ENCODE peak calls at places on chromosomes 7 and 10, in ten cellular contexts. One of them, this sample, is unnamed.
A peak's percentile ranks its signal among the peaks of the same experiment; 100 is the strongest.

GRCh38 chr7:96728139-96728538 is 18.5 kb upstream of the SEM1 start:
- DNase-seq in neural progenitor cell: no peak
- DNase-seq in T-helper 9 cell: no peak
- DNase-seq in effector CD4-positive, alpha-beta T cell: no peak
- DNase-seq in CD14-positive monocyte: no peak
- DNase-seq in CD4-positive, alpha-beta T cell: no peak
- DNase-seq in hippocampal formation: no peak
- DNase-seq in psoas muscle: no peak
- DNase-seq in MM.1S: no peak
- DNase-seq in T follicular helper cell: no peak
- DNase-seq in this sample: no peak

GRCh38 chr7:74032191-74032490 is 4.2 kb downstream of the ELN start:
- DNase-seq in T follicular helper cell: no peak
- DNase-seq in T-helper 9 cell: no peak
- DNase-seq in CD4-positive, alpha-beta T cell: no peak
- DNase-seq in CD14-positive monocyte: no peak
- DNase-seq in effector CD4-positive, alpha-beta T cell: no peak
- DNase-seq in MM.1S: no peak
- DNase-seq in neural progenitor cell: no peak
- DNase-seq in psoas muscle: peak; percentile 78
- DNase-seq in hippocampal formation: peak; percentile 28
- DNase-seq in this sample: peak; percentile 76

GRCh38 chr7:156560075-156560474 is 80.5 kb upstream of the RNF32 start:
- DNase-seq in MM.1S: no peak
- DNase-seq in neural progenitor cell: peak; percentile 36
- DNase-seq in T follicular helper cell: no peak
- DNase-seq in T-helper 9 cell: no peak
- DNase-seq in psoas muscle: no peak
- DNase-seq in effector CD4-positive, alpha-beta T cell: no peak
- DNase-seq in hippocampal formation: no peak
- DNase-seq in CD4-positive, alpha-beta T cell: no peak
- DNase-seq in CD14-positive monocyte: no peak
- DNase-seq in this sample: no peak

GRCh38 chr10:68462536-68462935 is 9.2 kb downstream of the DNA2 start:
- DNase-seq in T-helper 9 cell: no peak
- DNase-seq in CD14-positive monocyte: no peak
- DNase-seq in effector CD4-positive, alpha-beta T cell: no peak
- DNase-seq in hippocampal formation: no peak
- DNase-seq in psoas muscle: no peak
- DNase-seq in CD4-positive, alpha-beta T cell: no peak
- DNase-seq in T follicular helper cell: no peak
- DNase-seq in MM.1S: no peak
- DNase-seq in neural progenitor cell: no peak
- DNase-seq in this sample: no peak

GRCh38 chr10:91312031-91312733 is 91.7 kb downstream of the PCGF5 start:
- DNase-seq in effector CD4-positive, alpha-beta T cell: no peak
- DNase-seq in CD4-positive, alpha-beta T cell: no peak
- DNase-seq in T follicular helper cell: no peak
- DNase-seq in T-helper 9 cell: no peak
- DNase-seq in neural progenitor cell: no peak
- DNase-seq in psoas muscle: no peak
- DNase-seq in hippocampal formation: no peak
- DNase-seq in MM.1S: no peak
- DNase-seq in CD14-positive monocyte: no peak
- DNase-seq in this sample: no peak

GRCh38 chr10:34397324-34397723 is 417.8 kb downstream of the PARD3 start:
- DNase-seq in neural progenitor cell: no peak
- DNase-seq in T follicular helper cell: no peak
- DNase-seq in hippocampal formation: no peak
- DNase-seq in T-helper 9 cell: no peak
- DNase-seq in psoas muscle: no peak
- DNase-seq in CD14-positive monocyte: no peak
- DNase-seq in effector CD4-positive, alpha-beta T cell: no peak
- DNase-seq in CD4-positive, alpha-beta T cell: no peak
- DNase-seq in MM.1S: no peak
- DNase-seq in this sample: no peak

GRCh38 chr7:94907420-94908203 is at the start of gene PPP1R9A:
- DNase-seq in T follicular helper cell: no peak
- DNase-seq in MM.1S: peak; percentile 29
- DNase-seq in neural progenitor cell: peak; percentile 87
- DNase-seq in hippocampal formation: peak; percentile 57
- DNase-seq in psoas muscle: peak; percentile 70
- DNase-seq in CD4-positive, alpha-beta T cell: no peak
- DNase-seq in T-helper 9 cell: no peak
- DNase-seq in effector CD4-positive, alpha-beta T cell: no peak
- DNase-seq in CD14-positive monocyte: no peak
- DNase-seq in this sample: peak; percentile 31

GRCh38 chr10:102004376-102004775 is 51.6 kb downstream of the ARMH3 start:
- DNase-seq in neural progenitor cell: no peak
- DNase-seq in CD4-positive, alpha-beta T cell: no peak
- DNase-seq in psoas muscle: no peak
- DNase-seq in CD14-positive monocyte: no peak
- DNase-seq in hippocampal formation: no peak
- DNase-seq in T-helper 9 cell: no peak
- DNase-seq in T follicular helper cell: no peak
- DNase-seq in effector CD4-positive, alpha-beta T cell: no peak
- DNase-seq in MM.1S: no peak
- DNase-seq in this sample: no peak

GRCh38 chr10:105434970-105435369 is 793.9 kb downstream of the SORCS3 start:
- DNase-seq in MM.1S: no peak
- DNase-seq in effector CD4-positive, alpha-beta T cell: no peak
- DNase-seq in psoas muscle: no peak
- DNase-seq in neural progenitor cell: no peak
- DNase-seq in T follicular helper cell: no peak
- DNase-seq in CD4-positive, alpha-beta T cell: no peak
- DNase-seq in CD14-positive monocyte: no peak
- DNase-seq in T-helper 9 cell: no peak
- DNase-seq in hippocampal formation: no peak
- DNase-seq in this sample: no peak

GRCh38 chr7:98229441-98229840 is 18.2 kb downstream of the BHLHA15 start:
- DNase-seq in neural progenitor cell: no peak
- DNase-seq in CD14-positive monocyte: no peak
- DNase-seq in T-helper 9 cell: no peak
- DNase-seq in effector CD4-positive, alpha-beta T cell: no peak
- DNase-seq in MM.1S: no peak
- DNase-seq in hippocampal formation: no peak
- DNase-seq in psoas muscle: peak; percentile 76
- DNase-seq in T follicular helper cell: no peak
- DNase-seq in CD4-positive, alpha-beta T cell: no peak
- DNase-seq in this sample: no peak

GRCh38 chr7:650339-651031 is 76.0 kb upstream of the DNAAF5 start:
- DNase-seq in CD4-positive, alpha-beta T cell: no peak
- DNase-seq in neural progenitor cell: no peak
- DNase-seq in T follicular helper cell: no peak
- DNase-seq in hippocampal formation: peak; percentile 60
- DNase-seq in T-helper 9 cell: no peak
- DNase-seq in MM.1S: no peak
- DNase-seq in CD14-positive monocyte: no peak
- DNase-seq in effector CD4-positive, alpha-beta T cell: no peak
- DNase-seq in psoas muscle: no peak
- DNase-seq in this sample: peak; percentile 26

GRCh38 chr10:986881-987634 is 1.2 kb upstream of the GTPBP4 start:
- DNase-seq in MM.1S: no peak
- DNase-seq in hippocampal formation: no peak
- DNase-seq in psoas muscle: no peak
- DNase-seq in CD14-positive monocyte: no peak
- DNase-seq in T follicular helper cell: no peak
- DNase-seq in neural progenitor cell: no peak
- DNase-seq in CD4-positive, alpha-beta T cell: no peak
- DNase-seq in T-helper 9 cell: no peak
- DNase-seq in effector CD4-positive, alpha-beta T cell: no peak
- DNase-seq in this sample: no peak